ENCODE peak calls at places on chromosomes 7 and 10, in ten cellular contexts. A is spleen, X is breast epithelium, L is IMR-90, T is body of pancreas, U is stomach, C is HepG2, F is HCT116, P is tibial nerve, M is suprapubic skin. W is an unnamed sample. For H3K4me1, the result is how much of the 10 kb centered on the place peaks cover.

GRCh38 chr10:62062752-62063512 is 161.4 kb downstream of the ARID5B start:
- DNase-seq in A (no peak), X (no peak), L (no peak), T (no peak), U (no peak), C (no peak), F (no peak), P (no peak), M (no peak), W (no peak)

GRCh38 chr7:14104861-14105260 is 115.4 kb upstream of the ETV1 start:
- DNase-seq in A (no peak), X (no peak), L (no peak), T (no peak), U (no peak), C (no peak), F (no peak), P (no peak), M (no peak), W (no peak)

GRCh38 chr7:139725077-139725476 is 52.7 kb downstream of the HIPK2 start:
- DNase-seq in A (no peak), X (no peak), L (peak), T (no peak), U (no peak), C (no peak), F (no peak), P (no peak), M (no peak), W (no peak)

GRCh38 chr10:2508971-2509605 is 558.3 kb upstream of the PFKP start:
- DNase-seq in A (no peak), X (no peak), L (peak), T (no peak), U (no peak), C (no peak), F (no peak), P (no peak), M (no peak), W (no peak)

GRCh38 chr10:61662794-61663259 is at the start of gene CABCOCO1:
- DNase-seq in A (peak), X (peak), L (peak), T (peak), U (peak), C (no peak), F (peak), P (peak), M (peak), W (peak)

GRCh38 chr7:25857376-25858067 is 294.5 kb upstream of the NFE2L3 start:
- DNase-seq in A (no peak), X (no peak), L (peak), T (no peak), U (no peak), C (no peak), F (no peak), P (no peak), M (peak), W (peak)

GRCh38 chr10:11112718-11113117 is 95.0 kb downstream of the CELF2 start:
- DNase-seq in A (no peak), X (no peak), L (peak), T (no peak), U (no peak), C (peak), F (no peak), P (no peak), M (no peak), W (no peak)

GRCh38 chr7:105849122-105849855 is 27.1 kb downstream of the ATXN7L1 start:
- DNase-seq in A (no peak), X (no peak), L (no peak), T (no peak), U (no peak), C (peak), F (no peak), P (no peak), M (no peak), W (no peak)

GRCh38 chr7:16982640-16983103 is 100.9 kb upstream of the AGR3 start:
- DNase-seq in A (no peak), X (no peak), L (peak), T (peak), U (no peak), C (peak), F (peak), P (no peak), M (no peak), W (no peak)

GRCh38 chr7:158073845-158074840 is 513.5 kb downstream of the PTPRN2 start:
- DNase-seq in A (peak), X (no peak), L (no peak), T (peak), U (no peak), C (no peak), F (no peak), P (no peak), M (no peak), W (no peak)

GRCh38 chr7:142516038-142516501 is 233.2 kb upstream of the PRSS1 start:
- DNase-seq in A (no peak), X (no peak), L (peak), T (peak), U (no peak), C (peak), F (peak), P (no peak), M (no peak), W (no peak)

GRCh38 chr10:23048191-23048590 is 47.2 kb upstream of the MSRB2 start:
- DNase-seq in A (no peak), X (no peak), L (no peak), T (no peak), U (no peak), C (no peak), F (no peak), P (no peak), M (no peak), W (no peak)

GRCh38 chr10:130790339-130790738 is 521.2 kb downstream of the TCERG1L start:
- DNase-seq in A (no peak), X (no peak), L (no peak), T (no peak), U (no peak), C (no peak), F (no peak), P (no peak), M (no peak), W (no peak)

GRCh38 chr7:665251-665650 is 61.2 kb upstream of the DNAAF5 start:
- DNase-seq in A (no peak), X (no peak), L (peak), T (no peak), U (no peak), C (peak), F (no peak), P (no peak), M (peak), W (peak)

GRCh38 chr10:1632596-1632995 is 104.7 kb downstream of the ADARB2 start:
- DNase-seq in A (no peak), X (no peak), L (no peak), T (no peak), U (no peak), C (no peak), F (no peak), P (no peak), M (no peak), W (no peak)

GRCh38 chr10:65358565-65358964 is 1567.3 kb upstream of the LRRTM3 start:
- DNase-seq in A (no peak), X (no peak), L (no peak), T (peak), U (no peak), C (peak), F (peak), P (no peak), M (no peak), W (no peak)

GRCh38 chr10:14926722-14927416 is 27.0 kb downstream of the DCLRE1C start:
- DNase-seq in A (no peak), X (no peak), L (no peak), T (no peak), U (no peak), C (no peak), F (no peak), P (no peak), M (no peak), W (no peak)

GRCh38 chr10:26000971-26001370 is 66.9 kb downstream of the MYO3A start:
- DNase-seq in A (no peak), X (no peak), L (no peak), T (no peak), U (no peak), C (no peak), F (no peak), P (no peak), M (no peak), W (no peak)

GRCh38 chr10:132961864-132962622 is 19.7 kb upstream of the CFAP46 start:
- DNase-seq in A (peak), X (peak), L (peak), T (peak), U (peak), C (peak), F (no peak), P (peak), M (peak), W (peak)

GRCh38 chr10:42969909-42970308 is 107.0 kb upstream of the RET start:
- DNase-seq in A (no peak), X (peak), L (no peak), T (no peak), U (no peak), C (no peak), F (no peak), P (no peak), M (no peak), W (no peak)

GRCh38 chr7:39560997-39561396 is 5.2 kb upstream of the YAE1 start:
- DNase-seq in A (no peak), X (no peak), L (no peak), T (no peak), U (no peak), C (no peak), F (no peak), P (no peak), M (no peak), W (no peak)

GRCh38 chr10:31656820-31657470 is 271.7 kb downstream of the ARHGAP12 start:
- DNase-seq in A (no peak), X (no peak), L (no peak), T (no peak), U (no peak), C (no peak), F (no peak), P (no peak), M (no peak), W (no peak)

GRCh38 chr10:131847241-131847783 is 53.5 kb upstream of the PPP2R2D start:
- DNase-seq in A (peak), X (peak), L (no peak), T (no peak), U (no peak), C (no peak), F (no peak), P (no peak), M (no peak), W (no peak)

GRCh38 chr10:119330342-119330741 is 123.0 kb downstream of the GRK5 start:
- DNase-seq in A (no peak), X (no peak), L (no peak), T (no peak), U (no peak), C (no peak), F (no peak), P (no peak), M (no peak), W (no peak)

GRCh38 chr7:99014113-99014985 is 129.6 kb downstream of the SMURF1 start:
- DNase-seq in A (no peak), X (no peak), L (no peak), T (no peak), U (peak), C (no peak), F (no peak), P (no peak), M (peak), W (peak)
- TF ChIP-seq POLR2A in A (no peak), X (no peak), L (no peak), T (no peak), U (no peak), C (no peak), F (no peak), P (no peak), M (no peak), W (no peak)

GRCh38 chr7:68425377-68425776 is 1172.9 kb upstream of the AUTS2 start:
- DNase-seq in A (no peak), X (no peak), L (no peak), T (no peak), U (no peak), C (no peak), F (no peak), P (no peak), M (no peak), W (no peak)
- H3K4me1 ChIP-seq in A (under half), X (under half), L (under half), T (under half), U (under half), C (under half), F (under half), P (under half), M (under half), W (under half)

DNA sequence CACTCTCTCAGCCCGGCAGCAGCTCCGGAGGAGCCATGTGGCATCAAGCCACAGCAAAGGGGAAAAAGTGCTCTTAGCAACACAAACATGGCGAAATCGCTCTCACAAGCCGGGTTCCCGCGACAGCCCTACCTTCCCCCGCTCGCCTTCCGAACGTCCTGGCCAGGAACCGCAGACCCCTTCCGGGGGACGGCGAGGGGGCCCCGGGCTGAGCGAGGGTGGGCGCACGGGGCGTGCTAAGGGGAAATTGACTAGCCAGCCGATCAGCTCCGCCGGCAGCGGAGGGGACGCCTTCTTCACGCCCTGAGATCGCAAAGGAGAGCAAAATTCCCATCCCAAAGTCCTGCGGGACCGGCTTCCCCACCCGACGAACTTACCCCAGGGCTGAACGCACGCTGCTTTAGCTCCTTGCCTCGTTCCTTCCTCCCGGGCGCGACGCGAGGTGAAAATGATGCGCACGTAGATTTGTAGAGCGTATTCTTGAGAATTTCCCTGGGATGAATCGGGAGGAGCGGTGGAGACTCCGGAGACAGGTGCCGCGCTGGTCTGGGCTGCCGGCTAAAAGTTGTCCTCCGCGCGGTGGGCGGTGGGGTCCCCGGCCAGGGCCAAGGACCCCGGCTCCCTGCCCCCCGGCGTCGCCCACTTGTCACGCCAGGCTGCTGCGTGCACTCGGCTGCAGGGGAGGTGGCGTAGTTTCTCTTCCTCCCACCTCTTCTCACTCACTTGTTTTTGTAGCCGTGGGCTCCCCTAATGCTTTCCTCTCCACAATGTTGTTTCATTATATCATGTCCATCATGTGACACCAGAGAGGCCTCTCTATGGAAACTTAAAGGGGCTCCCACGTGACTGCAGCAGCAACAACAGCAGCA is 220.1 kb upstream of the MKLN1 start:
- DNase-seq in A (peak), X (peak), L (peak), T (peak), U (peak), C (peak), F (peak), P (peak), M (peak), W (peak)
- TF ChIP-seq POLR2A in A (peak), X (peak), L (peak), T (peak), U (no peak), C (peak), F (no peak), P (peak), M (peak), W (peak)

GRCh38 chr7:44977304-44977858 is 1.4 kb downstream of the MYO1G start:
- DNase-seq in A (peak), X (no peak), L (no peak), T (no peak), U (no peak), C (no peak), F (no peak), P (no peak), M (peak), W (no peak)
- H3K4me1 ChIP-seq in A (half or more), X (under half), L (under half), T (under half), U (under half), C (under half), F (under half), P (under half), M (under half), W (under half)

GRCh38 chr7:32941996-32942782 is 15.1 kb upstream of the FKBP9 start:
- DNase-seq in A (peak), X (peak), L (peak), T (peak), U (peak), C (peak), F (no peak), P (peak), M (peak), W (peak)
- TF ChIP-seq POLR2A in A (no peak), X (no peak), L (no peak), T (no peak), U (no peak), C (peak), F (no peak), P (no peak), M (no peak), W (no peak)

GRCh38 chr10:110395350-110396283 is 90.9 kb upstream of the SMNDC1 start:
- DNase-seq in A (no peak), X (no peak), L (peak), T (peak), U (peak), C (peak), F (peak), P (no peak), M (no peak), W (peak)
- H3K4me1 ChIP-seq in A (under half), X (under half), L (under half), T (under half), U (under half), C (under half), F (half or more), P (under half), M (under half), W (under half)

GRCh38 chr7:151505433-151505832 is 14.3 kb downstream of the RHEB start:
- DNase-seq in A (no peak), X (no peak), L (no peak), T (no peak), U (no peak), C (no peak), F (no peak), P (no peak), M (no peak), W (no peak)

GRCh38 chr7:151504715-151505326 is 14.9 kb downstream of the RHEB start:
- DNase-seq in A (no peak), X (no peak), L (no peak), T (no peak), U (no peak), C (no peak), F (no peak), P (no peak), M (no peak), W (no peak)

GRCh38 chr7:151501676-151502075 is 18.0 kb downstream of the RHEB start:
- DNase-seq in A (no peak), X (no peak), L (no peak), T (no peak), U (no peak), C (no peak), F (no peak), P (no peak), M (no peak), W (no peak)

GRCh38 chr7:151505836-151506468 is 13.7 kb downstream of the RHEB start:
- DNase-seq in A (no peak), X (no peak), L (no peak), T (no peak), U (no peak), C (no peak), F (no peak), P (no peak), M (no peak), W (no peak)

DNA sequence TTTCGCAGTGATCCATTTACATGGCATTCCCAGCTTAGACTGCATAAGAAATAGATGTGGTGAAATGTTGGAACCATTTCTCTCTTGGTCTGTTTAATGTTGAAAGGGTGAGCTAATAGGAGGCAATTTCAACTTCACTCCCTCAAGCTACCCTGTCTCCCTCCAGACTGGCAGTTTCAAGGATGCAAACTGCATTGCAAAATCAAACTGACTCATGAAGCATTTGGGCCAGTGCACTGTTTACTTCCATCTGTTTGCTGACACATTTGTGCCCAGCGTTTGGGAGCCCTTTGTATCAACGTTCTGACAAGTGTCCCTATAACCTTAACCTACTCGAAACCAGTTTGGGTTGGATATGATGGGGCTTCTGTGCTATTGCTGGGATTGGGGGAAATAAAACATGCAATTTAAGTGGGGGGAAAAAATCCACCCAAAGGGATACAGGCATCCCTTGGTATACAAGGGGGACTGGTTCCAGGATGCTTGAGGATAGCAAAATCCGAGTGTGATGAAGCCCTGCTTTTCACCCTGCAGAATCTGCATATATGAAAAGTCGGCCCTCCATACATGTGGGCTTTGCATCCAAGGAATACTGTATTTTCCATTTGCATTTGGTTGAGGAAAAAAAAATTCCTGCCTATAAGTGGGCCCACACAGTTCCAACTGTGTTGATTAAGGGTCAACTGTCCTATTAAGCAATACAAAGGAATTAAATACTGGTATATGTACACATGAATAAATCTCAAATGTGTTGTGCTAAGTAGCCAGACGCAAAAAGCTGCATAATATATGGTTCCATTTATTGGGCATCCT is 15.6 kb downstream of the RHEB start:
- DNase-seq in A (no peak), X (no peak), L (peak), T (peak), U (no peak), C (peak), F (no peak), P (peak), M (no peak), W (peak)
- TF ChIP-seq POLR2A in A (no peak), X (no peak), L (no peak), T (no peak), U (no peak), C (no peak), F (no peak), P (no peak), M (no peak), W (no peak)

GRCh38 chr10:80465839-80466590 is 11.9 kb downstream of the TSPAN14 start:
- DNase-seq in A (peak), X (no peak), L (no peak), T (no peak), U (no peak), C (no peak), F (no peak), P (no peak), M (no peak), W (no peak)
- H3K4me1 ChIP-seq in A (half or more), X (under half), L (under half), T (half or more), U (half or more), C (half or more), F (half or more), P (half or more), M (half or more), W (under half)